ENCODE peak calls at places on chromosome 15, in six cellular contexts. One of them, this sample, is unnamed.

GRCh38 chr15:65028338-65028737 is 1.1 kb downstream of the MTFMT start:
- DNase-seq in fibroblast of the aortic adventitia: no peak
- DNase-seq in sigmoid colon: no peak
- DNase-seq in mammary epithelial cell: no peak
- DNase-seq in progenitor cell of endocrine pancreas: no peak
- DNase-seq in testis: no peak
- DNase-seq in this sample: no peak

GRCh38 chr15:92584105-92584504 is 71.5 kb downstream of the FAM174B start:
- DNase-seq in fibroblast of the aortic adventitia: peak
- DNase-seq in mammary epithelial cell: no peak
- DNase-seq in testis: no peak
- DNase-seq in sigmoid colon: no peak
- DNase-seq in progenitor cell of endocrine pancreas: no peak
- DNase-seq in this sample: no peak

GRCh38 chr15:63372018-63372705 is 9.5 kb downstream of the CA12 start:
- DNase-seq in progenitor cell of endocrine pancreas: no peak
- DNase-seq in testis: no peak
- DNase-seq in fibroblast of the aortic adventitia: peak
- DNase-seq in mammary epithelial cell: peak
- DNase-seq in sigmoid colon: peak
- DNase-seq in this sample: no peak

GRCh38 chr15:69225355-69226027 is 65.1 kb downstream of the GLCE start:
- DNase-seq in fibroblast of the aortic adventitia: peak
- DNase-seq in testis: no peak
- DNase-seq in progenitor cell of endocrine pancreas: no peak
- DNase-seq in sigmoid colon: no peak
- DNase-seq in mammary epithelial cell: peak
- DNase-seq in this sample: no peak

GRCh38 chr15:91867581-91868026 is 14.1 kb downstream of the SLCO3A1 start:
- DNase-seq in progenitor cell of endocrine pancreas: no peak
- DNase-seq in testis: peak
- DNase-seq in sigmoid colon: peak
- DNase-seq in fibroblast of the aortic adventitia: peak
- DNase-seq in mammary epithelial cell: peak
- DNase-seq in this sample: no peak

GRCh38 chr15:70853270-70853854 is 595 bp downstream of the LARP6 start:
- DNase-seq in progenitor cell of endocrine pancreas: peak
- DNase-seq in mammary epithelial cell: peak
- DNase-seq in fibroblast of the aortic adventitia: peak
- DNase-seq in testis: peak
- DNase-seq in sigmoid colon: no peak
- DNase-seq in this sample: peak

GRCh38 chr15:87777054-87777498 is 479.5 kb downstream of the NTRK3 start:
- DNase-seq in progenitor cell of endocrine pancreas: no peak
- DNase-seq in sigmoid colon: no peak
- DNase-seq in testis: no peak
- DNase-seq in mammary epithelial cell: peak
- DNase-seq in fibroblast of the aortic adventitia: peak
- DNase-seq in this sample: peak

GRCh38 chr15:43948691-43949325 is 122.0 kb downstream of the WDR76 start:
- DNase-seq in testis: no peak
- DNase-seq in progenitor cell of endocrine pancreas: no peak
- DNase-seq in fibroblast of the aortic adventitia: no peak
- DNase-seq in mammary epithelial cell: no peak
- DNase-seq in sigmoid colon: no peak
- DNase-seq in this sample: no peak

GRCh38 chr15:31130576-31131237 is 29.2 kb upstream of the TRPM1 start:
- DNase-seq in mammary epithelial cell: no peak
- DNase-seq in testis: no peak
- DNase-seq in sigmoid colon: no peak
- DNase-seq in progenitor cell of endocrine pancreas: no peak
- DNase-seq in fibroblast of the aortic adventitia: no peak
- DNase-seq in this sample: no peak
- TF ChIP-seq CTCF in mammary epithelial cell: no peak
- TF ChIP-seq CTCF in testis: no peak
- TF ChIP-seq CTCF in sigmoid colon: no peak
- TF ChIP-seq CTCF in progenitor cell of endocrine pancreas: no peak
- TF ChIP-seq CTCF in fibroblast of the aortic adventitia: no peak
- TF ChIP-seq CTCF in this sample: no peak

DNA sequence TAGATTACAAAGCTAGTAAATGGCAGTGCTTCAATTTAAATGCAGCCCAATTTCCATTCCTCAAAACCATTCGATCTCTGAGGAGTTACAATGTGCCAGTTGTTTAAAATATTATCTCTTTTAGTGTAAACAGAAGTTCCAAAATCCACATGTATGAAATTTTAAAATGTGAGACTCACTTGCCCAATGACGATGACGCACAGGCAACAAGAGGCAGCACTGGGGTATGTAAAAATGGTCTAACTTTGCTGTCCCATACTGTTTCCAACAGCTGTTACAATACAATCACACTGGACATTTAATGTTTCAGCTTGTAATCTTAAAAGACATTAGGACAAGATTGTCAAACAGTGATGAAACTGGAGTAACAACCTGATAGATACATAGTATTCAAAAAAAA is 12.2 kb downstream of the SLTM start:
- DNase-seq in progenitor cell of endocrine pancreas: no peak
- DNase-seq in fibroblast of the aortic adventitia: no peak
- DNase-seq in mammary epithelial cell: no peak
- DNase-seq in testis: no peak
- DNase-seq in sigmoid colon: no peak
- DNase-seq in this sample: no peak
- TF ChIP-seq CTCF in progenitor cell of endocrine pancreas: no peak
- TF ChIP-seq CTCF in fibroblast of the aortic adventitia: no peak
- TF ChIP-seq CTCF in mammary epithelial cell: no peak
- TF ChIP-seq CTCF in testis: no peak
- TF ChIP-seq CTCF in sigmoid colon: no peak
- TF ChIP-seq CTCF in this sample: no peak

GRCh38 chr15:98683821-98684220 is 35.5 kb downstream of the IGF1R start:
- DNase-seq in sigmoid colon: no peak
- DNase-seq in fibroblast of the aortic adventitia: no peak
- DNase-seq in progenitor cell of endocrine pancreas: no peak
- DNase-seq in testis: no peak
- DNase-seq in mammary epithelial cell: peak
- DNase-seq in this sample: no peak
- TF ChIP-seq CTCF in sigmoid colon: no peak
- TF ChIP-seq CTCF in fibroblast of the aortic adventitia: no peak
- TF ChIP-seq CTCF in progenitor cell of endocrine pancreas: no peak
- TF ChIP-seq CTCF in testis: no peak
- TF ChIP-seq CTCF in mammary epithelial cell: no peak
- TF ChIP-seq CTCF in this sample: no peak

GRCh38 chr15:81336568-81336967 is 12.6 kb upstream of the STARD5 start:
- DNase-seq in mammary epithelial cell: peak
- DNase-seq in sigmoid colon: no peak
- DNase-seq in testis: no peak
- DNase-seq in progenitor cell of endocrine pancreas: no peak
- DNase-seq in fibroblast of the aortic adventitia: peak
- DNase-seq in this sample: no peak
- TF ChIP-seq CTCF in mammary epithelial cell: peak
- TF ChIP-seq CTCF in sigmoid colon: no peak
- TF ChIP-seq CTCF in testis: peak
- TF ChIP-seq CTCF in progenitor cell of endocrine pancreas: peak
- TF ChIP-seq CTCF in fibroblast of the aortic adventitia: peak
- TF ChIP-seq CTCF in this sample: no peak

GRCh38 chr15:50046159-50046558 is 72.9 kb downstream of the ATP8B4 start:
- DNase-seq in progenitor cell of endocrine pancreas: no peak
- DNase-seq in mammary epithelial cell: no peak
- DNase-seq in sigmoid colon: no peak
- DNase-seq in fibroblast of the aortic adventitia: no peak
- DNase-seq in testis: no peak
- DNase-seq in this sample: no peak
- TF ChIP-seq CTCF in progenitor cell of endocrine pancreas: no peak
- TF ChIP-seq CTCF in mammary epithelial cell: no peak
- TF ChIP-seq CTCF in sigmoid colon: no peak
- TF ChIP-seq CTCF in fibroblast of the aortic adventitia: no peak
- TF ChIP-seq CTCF in testis: no peak
- TF ChIP-seq CTCF in this sample: no peak

This sample was measured in nephron progenitor cell.